ENCODE peak calls at places on chromosomes 16 and 17, in five cellular contexts. H is NCI-H1092, V is prostate gland, T is heart right ventricle, N is GM12892. Q is an unnamed sample.

GRCh38 chr16:2689968-2690830 is 7.9 kb downstream of the KCTD5 start:
- DNase-seq in T (no peak), V (no peak), H (no peak), N (peak; percentile 5), Q (no peak)

GRCh38 chr17:44213403-44214229 is 5.9 kb downstream of the UBTF start:
- DNase-seq in V (no peak), N (no peak), H (no peak), T (no peak), Q (no peak)

GRCh38 chr16:87560428-87561199 is 41.7 kb upstream of the JPH3 start:
- DNase-seq in V (no peak), N (no peak), H (no peak), T (peak; percentile 61), Q (peak; percentile 98)

GRCh38 chr17:34246436-34246835 is 8.6 kb upstream of the CCL2 start:
- DNase-seq in V (no peak), T (no peak), N (no peak), H (no peak), Q (no peak)

GRCh38 chr17:48997827-48998556 is 807 bp downstream of the IGF2BP1 start:
- DNase-seq in H (no peak), N (no peak), V (no peak), T (no peak), Q (peak; percentile 70)

GRCh38 chr16:81310045-81310644 is 4.6 kb upstream of the GAN start:
- DNase-seq in T (no peak), N (no peak), H (no peak), V (no peak), Q (no peak)

GRCh38 chr17:79024901-79025737 is 1.1 kb downstream of the C1QTNF1 start:
- DNase-seq in N (peak; percentile 15), T (peak; percentile 75), V (peak; percentile 83), H (no peak), Q (no peak)

GRCh38 chr17:50541916-50542688 is 4.9 kb upstream of the SPATA20 start:
- DNase-seq in H (peak; percentile 45), V (peak; percentile 89), N (peak; percentile 99), T (peak; percentile 92), Q (peak; percentile 99)

GRCh38 chr16:11328172-11329079 is 16.8 kb upstream of the RMI2 start:
- DNase-seq in N (peak; percentile 78), T (peak; percentile 61), V (no peak), H (no peak), Q (no peak)

GRCh38 chr17:28481081-28481571 is 7.7 kb downstream of the SLC13A2 start:
- DNase-seq in N (no peak), V (no peak), T (no peak), H (no peak), Q (no peak)

GRCh38 chr16:3695610-3696369 is 21.5 kb downstream of the TRAP1 start:
- DNase-seq in H (no peak), V (no peak), T (no peak), N (no peak), Q (no peak)

GRCh38 chr17:2484876-2485275 is 26.8 kb downstream of the METTL16 start:
- DNase-seq in V (peak; percentile 23), H (no peak), T (no peak), N (no peak), Q (no peak)

GRCh38 chr17:82493517-82493840 is 26.1 kb upstream of the FOXK2 start:
- DNase-seq in H (no peak), N (no peak), T (no peak), V (no peak), Q (no peak)

GRCh38 chr17:51857052-51857593 is 301.4 kb downstream of the CA10 start:
- DNase-seq in N (no peak), T (no peak), V (no peak), H (peak; percentile 42), Q (no peak)

GRCh38 chr16:19432429-19432828 is 14.7 kb downstream of the TMC5 start:
- DNase-seq in T (no peak), V (peak; percentile 40), N (no peak), H (no peak), Q (no peak)

GRCh38 chr16:19136549-19137196 is 22.9 kb downstream of the ITPRIPL2 start:
- DNase-seq in H (no peak), V (no peak), N (no peak), T (no peak), Q (no peak)

GRCh38 chr16:88298882-88299745 is 83.6 kb upstream of the ZNF469 start:
- DNase-seq in N (no peak), H (no peak), T (no peak), V (no peak), Q (no peak)

GRCh38 chr16:86362155-86362849 is 148.0 kb upstream of the FOXF1 start:
- DNase-seq in V (no peak), H (no peak), T (no peak), N (no peak), Q (no peak)

GRCh38 chr16:81636298-81636960 is 142.7 kb upstream of the PLCG2 start:
- DNase-seq in T (no peak), V (no peak), H (peak; percentile 26), N (no peak), Q (peak; percentile 69)

GRCh38 chr17:43734376-43734775 is 24.2 kb downstream of the SOST start:
- DNase-seq in V (no peak), H (no peak), N (no peak), T (no peak), Q (no peak)

GRCh38 chr17:70446446-70446845 is 277.1 kb downstream of the KCNJ2 start:
- DNase-seq in H (no peak), N (no peak), V (no peak), T (no peak), Q (no peak)

GRCh38 chr17:7552621-7553051 is 3.8 kb downstream of the TNFSF12 start:
- DNase-seq in H (no peak), T (no peak), V (no peak), N (peak; percentile 49), Q (no peak)

GRCh38 chr17:1001640-1002411 is 4.9 kb downstream of the TIMM22 start:
- DNase-seq in V (no peak), H (no peak), N (no peak), T (no peak), Q (no peak)

GRCh38 chr17:74210191-74211140 is 2.9 kb upstream of the TTYH2 start:
- DNase-seq in N (peak; percentile 72), T (peak; percentile 73), V (peak; percentile 59), H (no peak), Q (peak; percentile 63)

GRCh38 chr16:27879601-27880247 is 183.8 kb downstream of the GSG1L start:
- DNase-seq in V (no peak), T (peak; percentile 45), N (no peak), H (no peak), Q (no peak)

GRCh38 chr16:31063843-31064611 is 10.0 kb downstream of the ZNF668 start:
- DNase-seq in H (no peak), T (no peak), V (no peak), N (no peak), Q (no peak)

GRCh38 chr16:89052191-89052787 is 41.4 kb upstream of the ACSF3 start:
- DNase-seq in H (no peak), T (peak; percentile 9), N (no peak), V (peak; percentile 67), Q (no peak)

Q was measured in K562.